ENCODE peak calls at places on chromosomes 1 and 21, in four cellular contexts. One of them, this sample, is unnamed.

GRCh38 chr1:112395261-112395831 is 668 bp upstream of the CTTNBP2NL start:
- DNase-seq in A549: no peak
- DNase-seq in GM12892: no peak
- DNase-seq in body of pancreas: no peak
- DNase-seq in this sample: no peak

GRCh38 chr1:188642585-188643168 is 1813.9 kb downstream of the PLA2G4A start:
- DNase-seq in A549: no peak
- DNase-seq in GM12892: no peak
- DNase-seq in body of pancreas: no peak
- DNase-seq in this sample: no peak

GRCh38 chr1:19655718-19656080 is 9.0 kb upstream of the HTR6 start:
- DNase-seq in A549: no peak
- DNase-seq in GM12892: no peak
- DNase-seq in body of pancreas: no peak
- DNase-seq in this sample: no peak

GRCh38 chr1:5575396-5576110 is 416.7 kb downstream of the NPHP4 start:
- DNase-seq in A549: no peak
- DNase-seq in GM12892: no peak
- DNase-seq in body of pancreas: no peak
- DNase-seq in this sample: no peak

GRCh38 chr1:12528021-12528852 is 89.8 kb downstream of the DHRS3 start:
- DNase-seq in A549: peak; percentile 61
- DNase-seq in GM12892: no peak
- DNase-seq in body of pancreas: peak; percentile 100
- DNase-seq in this sample: no peak

GRCh38 chr1:2205191-2205952 is 10.8 kb upstream of the FAAP20 start:
- DNase-seq in A549: no peak
- DNase-seq in GM12892: no peak
- DNase-seq in body of pancreas: peak; percentile 98
- DNase-seq in this sample: no peak

GRCh38 chr1:86296305-86297205 is 99.6 kb downstream of the ODF2L start:
- DNase-seq in A549: no peak
- DNase-seq in GM12892: no peak
- DNase-seq in body of pancreas: no peak
- DNase-seq in this sample: no peak

GRCh38 chr1:238318294-238318908 is 427.7 kb upstream of the ZP4 start:
- DNase-seq in A549: no peak
- DNase-seq in GM12892: no peak
- DNase-seq in body of pancreas: no peak
- DNase-seq in this sample: no peak

GRCh38 chr1:151908228-151908691 is 1.1 kb downstream of the THEM4 start:
- DNase-seq in A549: no peak
- DNase-seq in GM12892: no peak
- DNase-seq in body of pancreas: no peak
- DNase-seq in this sample: no peak

GRCh38 chr1:176445402-176445801 is 17.6 kb upstream of the PAPPA2 start:
- DNase-seq in A549: no peak
- DNase-seq in GM12892: no peak
- DNase-seq in body of pancreas: no peak
- DNase-seq in this sample: no peak

GRCh38 chr21:34279285-34279684 is 84.5 kb upstream of the KCNE2 start:
- DNase-seq in A549: no peak
- DNase-seq in GM12892: no peak
- DNase-seq in body of pancreas: no peak
- DNase-seq in this sample: no peak

GRCh38 chr1:40344597-40344996 is 27.5 kb upstream of the COL9A2 start:
- DNase-seq in A549: no peak
- DNase-seq in GM12892: no peak
- DNase-seq in body of pancreas: peak; percentile 23
- DNase-seq in this sample: no peak
- TF ChIP-seq POLR2A in A549: no peak
- TF ChIP-seq POLR2A in GM12892: no peak
- TF ChIP-seq POLR2A in body of pancreas: peak; percentile 47
- TF ChIP-seq POLR2A in this sample: no peak

DNA sequence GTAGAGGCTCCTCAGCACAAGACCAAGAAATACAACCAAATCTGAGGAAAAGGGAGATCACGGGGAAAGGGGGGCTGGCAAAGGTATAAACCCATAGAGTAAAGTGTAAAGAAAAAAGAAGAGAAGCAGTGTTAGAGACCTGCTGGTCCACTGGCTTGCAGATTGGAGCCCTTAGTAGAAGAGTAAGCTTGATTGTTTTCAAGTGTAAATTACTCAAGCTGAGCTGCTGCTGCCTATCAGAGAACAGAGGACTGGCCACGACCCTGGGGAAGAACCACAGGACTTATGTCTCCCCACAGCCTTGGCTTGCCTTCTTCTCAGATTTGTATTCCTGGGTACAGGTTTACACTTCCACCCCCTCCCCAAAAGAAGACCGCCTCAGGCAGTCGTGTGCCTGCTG is 294.2 kb downstream of the LMX1A start:
- DNase-seq in A549: no peak
- DNase-seq in GM12892: no peak
- DNase-seq in body of pancreas: no peak
- DNase-seq in this sample: no peak
- TF ChIP-seq POLR2A in A549: no peak
- TF ChIP-seq POLR2A in GM12892: no peak
- TF ChIP-seq POLR2A in body of pancreas: no peak
- TF ChIP-seq POLR2A in this sample: no peak

GRCh38 chr1:235074335-235075120 is 54.1 kb downstream of the TOMM20 start:
- DNase-seq in A549: peak; percentile 40
- DNase-seq in GM12892: no peak
- DNase-seq in body of pancreas: peak; percentile 64
- DNase-seq in this sample: no peak
- TF ChIP-seq POLR2A in A549: peak; percentile 15
- TF ChIP-seq POLR2A in GM12892: peak; percentile 13
- TF ChIP-seq POLR2A in body of pancreas: peak; percentile 65
- TF ChIP-seq POLR2A in this sample: no peak

GRCh38 chr1:9013824-9014223 is 12.4 kb downstream of the SLC2A7 start:
- DNase-seq in A549: no peak
- DNase-seq in GM12892: no peak
- DNase-seq in body of pancreas: peak; percentile 13
- DNase-seq in this sample: no peak

GRCh38 chr1:9010781-9011323 is 15.4 kb downstream of the SLC2A7 start:
- DNase-seq in A549: no peak
- DNase-seq in GM12892: no peak
- DNase-seq in body of pancreas: peak; percentile 12
- DNase-seq in this sample: no peak

GRCh38 chr1:9006956-9007615 is 19.1 kb downstream of the SLC2A7 start:
- DNase-seq in A549: no peak
- DNase-seq in GM12892: no peak
- DNase-seq in body of pancreas: no peak
- DNase-seq in this sample: no peak

GRCh38 chr1:9008236-9008635 is 18.0 kb downstream of the SLC2A7 start:
- DNase-seq in A549: no peak
- DNase-seq in GM12892: no peak
- DNase-seq in body of pancreas: no peak
- DNase-seq in this sample: no peak

DNA sequence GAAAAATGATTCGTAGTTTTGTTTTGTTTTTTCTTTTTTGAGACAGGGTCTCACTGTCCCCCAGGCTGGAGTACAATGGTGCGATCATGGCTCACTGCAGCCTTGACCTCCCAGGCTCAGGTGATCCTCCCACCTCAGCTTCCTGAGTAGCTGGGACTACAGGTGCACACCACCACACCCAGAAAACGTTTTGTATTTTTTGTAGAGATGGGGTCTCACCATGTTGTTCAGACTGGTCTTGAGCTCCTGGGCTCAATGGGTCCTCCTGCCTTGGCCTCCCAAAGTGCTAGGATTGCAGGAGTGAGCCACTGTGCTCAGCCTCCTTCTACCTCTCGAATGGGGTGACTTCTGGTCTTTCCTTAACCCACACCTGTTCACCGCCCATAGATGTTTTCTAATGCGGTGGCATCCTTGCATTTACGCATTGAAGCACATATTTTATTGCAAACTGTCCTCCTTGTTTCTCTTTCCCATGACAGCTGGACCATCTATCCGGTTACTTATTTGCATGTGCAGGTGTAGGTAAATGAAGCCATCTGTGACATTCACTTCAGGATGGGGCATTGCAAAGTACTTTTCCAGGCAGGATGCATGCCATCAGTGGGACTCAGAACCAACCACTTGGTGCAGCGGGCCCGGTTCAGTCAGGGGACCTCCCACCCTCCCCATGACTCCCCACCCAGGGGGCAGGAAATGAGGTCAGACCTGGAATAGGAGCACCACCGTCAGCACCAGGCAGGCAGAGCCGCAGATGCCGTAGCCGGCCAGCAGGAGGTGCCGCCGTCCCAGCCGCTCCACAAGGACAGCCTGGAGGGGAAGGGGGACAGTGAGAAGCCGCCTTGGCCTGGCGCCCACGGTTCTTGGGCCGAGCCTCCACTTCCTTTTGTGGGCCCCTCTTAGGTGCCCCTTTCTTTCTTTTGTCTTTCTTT is 16.5 kb downstream of the SLC2A7 start:
- DNase-seq in A549: no peak
- DNase-seq in GM12892: peak; percentile 69
- DNase-seq in body of pancreas: peak; percentile 21
- DNase-seq in this sample: peak; percentile 58
- TF ChIP-seq POLR2A in A549: no peak
- TF ChIP-seq POLR2A in GM12892: peak; percentile 85
- TF ChIP-seq POLR2A in body of pancreas: no peak
- TF ChIP-seq POLR2A in this sample: peak; percentile 87

DNA sequence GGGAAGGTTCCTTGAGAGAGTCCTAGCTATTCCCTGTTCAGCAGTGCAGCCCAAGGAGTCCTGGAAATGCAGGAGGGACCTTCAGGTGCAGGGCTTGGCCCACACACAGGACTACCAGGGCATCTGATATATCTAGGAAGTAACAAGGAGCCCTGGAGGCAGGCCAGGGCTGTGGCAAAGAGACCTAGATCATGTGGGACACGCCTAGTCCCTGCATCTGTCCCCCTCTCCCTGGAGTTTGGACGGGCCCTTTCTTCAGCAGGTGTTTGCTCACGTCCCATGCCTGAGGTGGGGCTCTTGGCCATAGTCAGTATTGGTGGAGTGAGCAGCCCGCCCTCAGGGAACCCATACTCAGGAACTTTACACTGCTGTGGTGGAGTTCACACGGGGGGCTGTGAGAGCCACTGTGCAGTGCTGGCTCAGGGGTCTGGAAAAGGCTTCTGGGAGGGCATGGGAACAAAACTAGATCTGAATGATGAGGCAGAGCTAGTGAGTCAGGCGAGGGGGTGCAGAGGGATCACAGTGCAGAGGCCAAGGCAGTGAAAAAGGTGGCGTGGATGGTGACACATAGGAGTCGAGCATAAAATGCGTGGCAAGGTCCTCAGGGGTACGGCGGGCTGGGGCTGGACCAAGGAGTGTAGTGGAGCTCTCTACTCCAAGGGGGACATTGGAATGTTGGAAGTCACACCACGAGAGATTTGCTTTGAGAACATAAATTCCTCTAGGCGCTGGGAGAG is 25.6 kb downstream of the TMEM53 start:
- DNase-seq in A549: no peak
- DNase-seq in GM12892: no peak
- DNase-seq in body of pancreas: no peak
- DNase-seq in this sample: no peak
- TF ChIP-seq POLR2A in A549: no peak
- TF ChIP-seq POLR2A in GM12892: peak; percentile 15
- TF ChIP-seq POLR2A in body of pancreas: no peak
- TF ChIP-seq POLR2A in this sample: no peak